ENCODE peak calls at places on chromosomes 7 and 10, in eight cellular contexts. G is activated naive CD8-positive, alpha-beta T cell treated with anti-CD3 and anti-CD28 coated beads, Interleukin-2, amount 50 U/mL, for 24 hours; P is natural killer cell treated with Interleukin-12 subunit alpha and Interleukin-12 subunit beta and Interleukin-15 and Interleukin-18, amount 100 ng/mL, for 72 hours; J is thoracic aorta; Z is heart right ventricle; C is T-cell; F is T-helper 17 cell; O is heart left ventricle. T is an unnamed sample.

GRCh38 chr7:112869111-112869774 is 79.0 kb upstream of the TMEM168 start:
- ATAC-seq in O (peak), J (no peak), F (peak), P (peak), C (peak), G (peak), Z (peak), T (peak)

GRCh38 chr10:60384708-60385398 is 4.8 kb downstream of the ANK3 start:
- ATAC-seq in Z (peak), C (no peak), J (peak), O (peak), F (no peak), G (no peak), P (peak), T (no peak)

GRCh38 chr7:130037703-130038102 is 13.5 kb downstream of the ZC3HC1 start:
- ATAC-seq in J (no peak), Z (no peak), O (no peak), F (no peak), G (no peak), P (no peak), C (no peak), T (no peak)

GRCh38 chr7:154770962-154771361 is 232.0 kb downstream of the PAXIP1 start:
- ATAC-seq in P (no peak), G (no peak), C (no peak), F (no peak), Z (no peak), O (no peak), J (no peak), T (no peak)

GRCh38 chr10:110530131-110530831 is 32.6 kb downstream of the DUSP5 start:
- ATAC-seq in O (peak), F (no peak), C (no peak), J (no peak), Z (peak), P (peak), G (no peak), T (peak)

GRCh38 chr7:158421394-158421793 is 166.2 kb downstream of the PTPRN2 start:
- ATAC-seq in J (no peak), O (no peak), P (no peak), G (no peak), F (no peak), C (no peak), Z (no peak), T (no peak)

GRCh38 chr7:101397770-101398324 is 35.2 kb downstream of the COL26A1 start:
- ATAC-seq in O (no peak), Z (no peak), F (no peak), J (no peak), P (no peak), G (no peak), C (no peak), T (no peak)

GRCh38 chr7:28174901-28175661 is 5.5 kb downstream of the JAZF1 start:
- ATAC-seq in F (no peak), G (no peak), J (no peak), Z (no peak), P (no peak), O (no peak), C (no peak), T (no peak)

GRCh38 chr10:26567349-26567721 is 129.2 kb downstream of the APBB1IP start:
- ATAC-seq in F (no peak), J (no peak), O (no peak), C (no peak), P (no peak), Z (no peak), G (no peak), T (no peak)

GRCh38 chr7:47932466-47933037 is 15.7 kb downstream of the PKD1L1 start:
- ATAC-seq in P (peak), G (no peak), F (no peak), O (peak), J (no peak), C (no peak), Z (peak), T (no peak)

GRCh38 chr7:139753079-139753692 is 24.6 kb downstream of the HIPK2 start:
- ATAC-seq in J (no peak), F (peak), P (no peak), C (peak), G (no peak), O (peak), Z (peak), T (peak)

GRCh38 chr7:112449353-112449752 is 907 bp upstream of the IFRD1 start:
- ATAC-seq in P (no peak), J (no peak), C (peak), O (no peak), F (no peak), Z (no peak), G (peak), T (peak)

GRCh38 chr7:132866551-132866950 is 215.3 kb downstream of the CHCHD3 start:
- ATAC-seq in C (no peak), G (no peak), F (no peak), O (peak), P (no peak), Z (no peak), J (no peak), T (no peak)

GRCh38 chr10:11869211-11869610 is 46.1 kb downstream of the PROSER2 start:
- ATAC-seq in Z (no peak), P (no peak), F (no peak), C (no peak), G (no peak), J (no peak), O (no peak), T (no peak)

GRCh38 chr10:2081501-2081900 is 344.2 kb upstream of the ADARB2 start:
- ATAC-seq in P (no peak), F (no peak), O (no peak), J (no peak), G (no peak), Z (no peak), C (no peak), T (no peak)

GRCh38 chr10:81082621-81083376 is 545.1 kb downstream of the SH2D4B start:
- ATAC-seq in F (no peak), O (no peak), J (no peak), P (no peak), C (no peak), Z (no peak), G (no peak), T (no peak)

GRCh38 chr7:4726568-4726967 is 44.5 kb downstream of the FOXK1 start:
- ATAC-seq in C (no peak), F (no peak), J (no peak), O (no peak), P (no peak), Z (no peak), G (peak), T (no peak)

GRCh38 chr7:118245267-118246040 is 20.9 kb downstream of the ANKRD7 start:
- ATAC-seq in Z (no peak), O (no peak), C (no peak), F (no peak), G (no peak), J (no peak), P (no peak), T (no peak)

GRCh38 chr10:21912583-21912982 is 90.9 kb downstream of the DNAJC1 start:
- ATAC-seq in F (no peak), C (no peak), O (no peak), Z (no peak), G (peak), P (no peak), J (no peak), T (no peak)